ENCODE peak calls at places on chromosomes 1 and 21, in five cellular contexts. One of them, this sample, is unnamed.

GRCh38 chr21:36661511-36662309 is 37.2 kb upstream of the SIM2 start:
- DNase-seq in AG09319: no peak
- DNase-seq in NB4: peak; percentile 14
- DNase-seq in Peyer's patch: no peak
- DNase-seq in sigmoid colon: no peak
- DNase-seq in this sample: no peak

GRCh38 chr1:77238463-77238862 is 19.2 kb upstream of the PIGK start:
- DNase-seq in NB4: peak; percentile 38
- DNase-seq in Peyer's patch: no peak
- DNase-seq in AG09319: no peak
- DNase-seq in sigmoid colon: no peak
- DNase-seq in this sample: no peak

GRCh38 chr1:63874278-63874880 is 100.6 kb downstream of the ROR1 start:
- DNase-seq in sigmoid colon: no peak
- DNase-seq in NB4: no peak
- DNase-seq in AG09319: no peak
- DNase-seq in Peyer's patch: no peak
- DNase-seq in this sample: no peak

GRCh38 chr21:38284221-38284620 is 27.4 kb downstream of the KCNJ15 start:
- DNase-seq in sigmoid colon: no peak
- DNase-seq in Peyer's patch: no peak
- DNase-seq in NB4: no peak
- DNase-seq in AG09319: no peak
- DNase-seq in this sample: no peak

GRCh38 chr1:236888903-236889302 is 93.8 kb downstream of the MTR start:
- DNase-seq in sigmoid colon: no peak
- DNase-seq in NB4: no peak
- DNase-seq in Peyer's patch: no peak
- DNase-seq in AG09319: no peak
- DNase-seq in this sample: no peak

GRCh38 chr21:41868062-41868710 is 11.0 kb downstream of the PRDM15 start:
- DNase-seq in sigmoid colon: no peak
- DNase-seq in NB4: no peak
- DNase-seq in AG09319: no peak
- DNase-seq in Peyer's patch: no peak
- DNase-seq in this sample: no peak

GRCh38 chr1:67451377-67451776 is 21.2 kb upstream of the SERBP1 start:
- DNase-seq in sigmoid colon: no peak
- DNase-seq in AG09319: no peak
- DNase-seq in Peyer's patch: no peak
- DNase-seq in NB4: no peak
- DNase-seq in this sample: no peak

GRCh38 chr1:211635602-211636205 is 39.7 kb downstream of the NEK2 start:
- DNase-seq in AG09319: no peak
- DNase-seq in NB4: no peak
- DNase-seq in Peyer's patch: peak; percentile 29
- DNase-seq in sigmoid colon: peak; percentile 24
- DNase-seq in this sample: no peak

GRCh38 chr1:40691538-40692428 is at the start of gene NFYC:
- DNase-seq in NB4: peak; percentile 98
- DNase-seq in Peyer's patch: peak; percentile 99
- DNase-seq in AG09319: peak; percentile 94
- DNase-seq in sigmoid colon: peak; percentile 99
- DNase-seq in this sample: peak; percentile 94

GRCh38 chr1:154714638-154715037 is 106.7 kb upstream of the ADAR start:
- DNase-seq in sigmoid colon: no peak
- DNase-seq in AG09319: no peak
- DNase-seq in NB4: peak; percentile 59
- DNase-seq in Peyer's patch: no peak
- DNase-seq in this sample: no peak

GRCh38 chr1:226656601-226657277 is 82.3 kb downstream of the ITPKB start:
- DNase-seq in AG09319: peak; percentile 77
- DNase-seq in Peyer's patch: peak; percentile 77
- DNase-seq in sigmoid colon: no peak
- DNase-seq in NB4: no peak
- DNase-seq in this sample: no peak

DNA sequence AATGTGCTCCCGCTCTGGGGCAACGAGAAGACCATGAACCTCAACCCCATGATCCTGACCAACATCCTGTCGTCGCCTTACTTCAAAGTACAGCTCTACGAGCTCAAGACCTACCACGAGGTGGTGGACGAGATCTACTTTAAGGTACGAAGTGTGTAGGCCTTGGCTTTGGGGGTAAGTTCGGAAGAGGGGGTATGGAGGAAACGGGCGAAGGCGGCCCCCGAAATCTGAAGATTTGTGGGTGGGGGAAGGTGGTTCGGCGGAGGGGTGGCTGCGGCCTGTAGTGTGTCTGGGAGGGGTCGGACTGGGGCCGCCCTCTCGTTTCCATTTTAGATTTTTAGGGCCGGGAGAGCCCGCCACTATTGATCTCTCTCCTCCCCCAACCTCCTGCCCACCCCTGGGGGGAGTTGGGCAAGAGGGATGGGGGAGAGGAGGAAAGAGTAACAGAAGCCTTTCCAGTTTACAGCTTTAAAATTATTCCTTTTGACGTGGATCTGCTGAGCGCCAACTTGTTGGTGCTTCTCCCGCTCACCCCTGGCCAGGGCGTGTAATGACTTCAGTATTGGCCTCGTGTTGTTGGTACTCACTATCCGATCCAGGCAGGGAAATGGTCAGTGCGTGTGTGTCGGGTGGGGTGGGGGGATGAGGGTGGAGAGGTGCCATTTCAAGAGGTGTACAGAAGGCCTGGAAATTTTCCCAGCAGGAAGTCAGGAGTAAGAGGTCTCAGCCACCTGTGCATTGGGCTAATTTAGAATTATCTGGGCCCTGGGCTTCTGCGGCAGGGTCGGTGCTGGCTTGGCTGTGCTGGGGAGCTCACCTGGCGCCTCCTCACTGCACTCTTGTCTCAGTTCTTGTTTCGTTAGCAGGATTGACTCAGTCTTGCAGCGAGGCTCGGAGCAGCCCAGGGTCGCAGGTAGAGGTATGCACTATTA is 880 bp downstream of the PRPF38B start:
- DNase-seq in Peyer's patch: peak; percentile 90
- DNase-seq in sigmoid colon: peak; percentile 76
- DNase-seq in NB4: peak; percentile 82
- DNase-seq in AG09319: peak; percentile 40
- DNase-seq in this sample: no peak
- TF ChIP-seq CTCF in Peyer's patch: peak; percentile 46
- TF ChIP-seq CTCF in sigmoid colon: no peak
- TF ChIP-seq CTCF in NB4: no peak
- TF ChIP-seq CTCF in AG09319: peak; percentile 33
- TF ChIP-seq CTCF in this sample: no peak

GRCh38 chr1:190169311-190170067 is 308.2 kb downstream of the BRINP3 start:
- DNase-seq in NB4: no peak
- DNase-seq in sigmoid colon: no peak
- DNase-seq in AG09319: no peak
- DNase-seq in Peyer's patch: no peak
- DNase-seq in this sample: no peak
- TF ChIP-seq CTCF in NB4: no peak
- TF ChIP-seq CTCF in sigmoid colon: no peak
- TF ChIP-seq CTCF in AG09319: no peak
- TF ChIP-seq CTCF in Peyer's patch: no peak
- TF ChIP-seq CTCF in this sample: no peak

DNA sequence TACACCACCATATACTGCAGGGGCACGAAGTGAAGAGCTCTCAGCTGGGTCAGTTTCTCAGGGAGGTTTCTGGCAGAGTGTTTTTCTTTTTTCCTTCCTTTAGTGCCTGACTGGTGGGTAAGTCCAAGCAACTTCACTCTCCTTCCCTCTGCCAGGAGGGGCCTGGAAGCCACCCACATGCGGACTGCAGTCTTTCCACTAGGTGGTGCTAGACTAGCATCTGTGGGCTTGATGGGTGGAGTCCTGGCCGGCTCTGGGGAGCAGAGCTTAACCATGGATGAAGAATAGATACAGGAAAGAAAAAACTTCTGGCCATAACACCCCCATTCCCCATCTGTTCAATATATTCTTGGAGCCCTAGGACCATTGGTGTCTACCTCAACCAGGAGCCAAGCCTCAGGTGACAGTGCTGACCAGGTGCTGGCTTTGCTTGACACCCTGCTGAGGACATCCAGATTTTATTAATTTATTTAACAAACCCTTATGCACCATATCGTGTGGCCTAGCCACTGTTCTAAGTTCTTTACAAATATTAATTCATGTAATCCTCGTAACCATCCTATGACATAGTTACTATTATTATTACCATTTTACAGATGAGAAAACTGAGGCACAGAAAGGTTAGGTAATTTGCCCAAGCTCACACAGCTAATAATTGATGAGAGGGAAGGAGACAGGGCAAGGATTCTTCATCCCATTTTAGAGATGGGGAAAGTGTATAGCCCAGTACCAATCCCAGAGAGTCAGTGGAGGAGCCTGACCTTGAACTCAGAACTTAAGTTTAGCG is 126.7 kb upstream of the CSF3R start:
- DNase-seq in AG09319: no peak
- DNase-seq in NB4: peak; percentile 74
- DNase-seq in Peyer's patch: peak; percentile 56
- DNase-seq in sigmoid colon: no peak
- DNase-seq in this sample: no peak
- TF ChIP-seq CTCF in AG09319: peak; percentile 41
- TF ChIP-seq CTCF in NB4: peak; percentile 98
- TF ChIP-seq CTCF in Peyer's patch: peak; percentile 48
- TF ChIP-seq CTCF in sigmoid colon: no peak
- TF ChIP-seq CTCF in this sample: peak; percentile 33

GRCh38 chr1:220910021-220910420 is 30.8 kb downstream of the HLX start:
- DNase-seq in Peyer's patch: no peak
- DNase-seq in NB4: no peak
- DNase-seq in sigmoid colon: no peak
- DNase-seq in AG09319: no peak
- DNase-seq in this sample: no peak

GRCh38 chr1:220905650-220906560 is 26.7 kb downstream of the HLX start:
- DNase-seq in NB4: no peak
- DNase-seq in AG09319: no peak
- DNase-seq in Peyer's patch: no peak
- DNase-seq in sigmoid colon: no peak
- DNase-seq in this sample: no peak

GRCh38 chr1:220906561-220907334 is 27.5 kb downstream of the HLX start:
- DNase-seq in NB4: peak; percentile 25
- DNase-seq in sigmoid colon: no peak
- DNase-seq in Peyer's patch: no peak
- DNase-seq in AG09319: no peak
- DNase-seq in this sample: no peak

GRCh38 chr1:220904861-220905260 is 25.6 kb downstream of the HLX start:
- DNase-seq in sigmoid colon: no peak
- DNase-seq in Peyer's patch: no peak
- DNase-seq in AG09319: no peak
- DNase-seq in NB4: no peak
- DNase-seq in this sample: no peak

GRCh38 chr1:220908757-220909156 is 29.5 kb downstream of the HLX start:
- DNase-seq in sigmoid colon: no peak
- DNase-seq in NB4: no peak
- DNase-seq in AG09319: no peak
- DNase-seq in Peyer's patch: no peak
- DNase-seq in this sample: no peak
- TF ChIP-seq CTCF in sigmoid colon: peak; percentile 51
- TF ChIP-seq CTCF in NB4: peak; percentile 28
- TF ChIP-seq CTCF in AG09319: peak; percentile 49
- TF ChIP-seq CTCF in Peyer's patch: peak; percentile 15
- TF ChIP-seq CTCF in this sample: peak; percentile 49